ENCODE peak calls at places on chromosomes 13 and 19, in five cellular contexts. One of them, this sample, is unnamed.

GRCh38 chr13:44399045-44399444 is 25.4 kb downstream of the SERP2 start:
- DNase-seq in A549: no peak
- DNase-seq in GM12878: no peak
- DNase-seq in H1: no peak
- DNase-seq in K562: no peak
- DNase-seq in this sample: no peak

GRCh38 chr19:6737873-6738725 is 719 bp upstream of the GPR108 start:
- DNase-seq in A549: peak; percentile 84
- DNase-seq in K562: peak; percentile 88
- DNase-seq in GM12878: no peak
- DNase-seq in H1: peak; percentile 78
- DNase-seq in this sample: no peak

GRCh38 chr13:39835253-39835652 is 179.8 kb downstream of the COG6 start:
- DNase-seq in GM12878: no peak
- DNase-seq in A549: no peak
- DNase-seq in H1: no peak
- DNase-seq in K562: no peak
- DNase-seq in this sample: no peak

GRCh38 chr19:8445488-8446001 is 770 bp downstream of the HNRNPM start:
- DNase-seq in K562: peak; percentile 76
- DNase-seq in H1: no peak
- DNase-seq in A549: no peak
- DNase-seq in GM12878: no peak
- DNase-seq in this sample: peak; percentile 76

GRCh38 chr19:44841255-44841654 is 4.8 kb upstream of the NECTIN2 start:
- DNase-seq in GM12878: no peak
- DNase-seq in K562: no peak
- DNase-seq in H1: no peak
- DNase-seq in A549: no peak
- DNase-seq in this sample: no peak

GRCh38 chr13:27663947-27664346 is 42.3 kb downstream of the POLR1D start:
- DNase-seq in H1: no peak
- DNase-seq in GM12878: no peak
- DNase-seq in K562: no peak
- DNase-seq in A549: no peak
- DNase-seq in this sample: no peak

GRCh38 chr13:51396352-51396751 is 56.5 kb downstream of the INTS6 start:
- DNase-seq in GM12878: no peak
- DNase-seq in K562: no peak
- DNase-seq in H1: no peak
- DNase-seq in A549: no peak
- DNase-seq in this sample: no peak

GRCh38 chr19:13031917-13032623 is 36.8 kb downstream of the NFIX start:
- DNase-seq in A549: no peak
- DNase-seq in K562: no peak
- DNase-seq in GM12878: no peak
- DNase-seq in H1: no peak
- DNase-seq in this sample: no peak

GRCh38 chr13:48977973-48978372 is 2.3 kb downstream of the FNDC3A start:
- DNase-seq in K562: no peak
- DNase-seq in GM12878: no peak
- DNase-seq in H1: no peak
- DNase-seq in A549: no peak
- DNase-seq in this sample: no peak

GRCh38 chr13:72304121-72304745 is 423.2 kb downstream of the MZT1 start:
- DNase-seq in K562: no peak
- DNase-seq in A549: no peak
- DNase-seq in H1: no peak
- DNase-seq in GM12878: no peak
- DNase-seq in this sample: no peak

GRCh38 chr19:14434157-14434501 is 1.0 kb downstream of the PKN1 start:
- DNase-seq in GM12878: no peak
- DNase-seq in H1: no peak
- DNase-seq in A549: no peak
- DNase-seq in K562: no peak
- DNase-seq in this sample: peak; percentile 70

GRCh38 chr13:65302691-65303090 is 1927.4 kb downstream of the PCDH9 start:
- DNase-seq in GM12878: no peak
- DNase-seq in K562: no peak
- DNase-seq in A549: no peak
- DNase-seq in H1: no peak
- DNase-seq in this sample: no peak

GRCh38 chr19:46715620-46716012 is 1.3 kb downstream of the PRKD2 start:
- DNase-seq in H1: no peak
- DNase-seq in K562: no peak
- DNase-seq in A549: no peak
- DNase-seq in GM12878: no peak
- DNase-seq in this sample: no peak

GRCh38 chr19:47056416-47056815 is 8.0 kb upstream of the TMEM160 start:
- DNase-seq in H1: no peak
- DNase-seq in A549: no peak
- DNase-seq in K562: no peak
- DNase-seq in GM12878: no peak
- DNase-seq in this sample: no peak

GRCh38 chr19:55386515-55386947 is 799 bp downstream of the RPL28 start:
- DNase-seq in H1: no peak
- DNase-seq in A549: no peak
- DNase-seq in GM12878: no peak
- DNase-seq in K562: no peak
- DNase-seq in this sample: no peak

GRCh38 chr13:29852464-29853054 is 2.1 kb upstream of the UBL3 start:
- DNase-seq in H1: no peak
- DNase-seq in A549: no peak
- DNase-seq in K562: no peak
- DNase-seq in GM12878: no peak
- DNase-seq in this sample: no peak

GRCh38 chr13:113732961-113733950 is 25.8 kb upstream of the TMEM255B start:
- DNase-seq in GM12878: no peak
- DNase-seq in H1: no peak
- DNase-seq in A549: no peak
- DNase-seq in K562: no peak
- DNase-seq in this sample: no peak

GRCh38 chr19:52397310-52398090 is at the start of gene ZNF528:
- DNase-seq in GM12878: peak; percentile 26
- DNase-seq in H1: no peak
- DNase-seq in A549: peak; percentile 52
- DNase-seq in K562: peak; percentile 80
- DNase-seq in this sample: peak; percentile 95

GRCh38 chr13:30192320-30193093 is 114.8 kb downstream of the KATNAL1 start:
- DNase-seq in H1: no peak
- DNase-seq in K562: no peak
- DNase-seq in A549: no peak
- DNase-seq in GM12878: peak; percentile 21
- DNase-seq in this sample: peak; percentile 14

GRCh38 chr13:41505209-41505835 is 48.0 kb downstream of the RGCC start:
- DNase-seq in K562: no peak
- DNase-seq in GM12878: no peak
- DNase-seq in H1: no peak
- DNase-seq in A549: no peak
- DNase-seq in this sample: no peak

GRCh38 chr13:107099661-107100060 is 531.7 kb upstream of the ARGLU1 start:
- DNase-seq in H1: no peak
- DNase-seq in GM12878: no peak
- DNase-seq in K562: no peak
- DNase-seq in A549: no peak
- DNase-seq in this sample: no peak

GRCh38 chr19:29609636-29610035 is 3.6 kb downstream of the POP4 start:
- DNase-seq in GM12878: no peak
- DNase-seq in A549: no peak
- DNase-seq in K562: no peak
- DNase-seq in H1: no peak
- DNase-seq in this sample: no peak

GRCh38 chr19:4256563-4256962 is 9.7 kb downstream of the YJU2 start:
- DNase-seq in A549: peak; percentile 39
- DNase-seq in GM12878: no peak
- DNase-seq in H1: no peak
- DNase-seq in K562: peak; percentile 42
- DNase-seq in this sample: no peak

GRCh38 chr13:113653264-113654174 is 4.5 kb downstream of the ATP4B start:
- DNase-seq in H1: no peak
- DNase-seq in A549: no peak
- DNase-seq in K562: no peak
- DNase-seq in GM12878: no peak
- DNase-seq in this sample: peak; percentile 61

GRCh38 chr13:69124996-69125395 is 982.6 kb upstream of the ATXN8OS start:
- DNase-seq in K562: no peak
- DNase-seq in GM12878: no peak
- DNase-seq in H1: no peak
- DNase-seq in A549: no peak
- DNase-seq in this sample: no peak

GRCh38 chr19:4456843-4457653 is 546 bp downstream of the UBXN6 start:
- DNase-seq in K562: peak; percentile 71
- DNase-seq in GM12878: no peak
- DNase-seq in A549: no peak
- DNase-seq in H1: peak; percentile 78
- DNase-seq in this sample: peak; percentile 98

GRCh38 chr13:21436582-21436981 is 22.5 kb downstream of the ZDHHC20 start:
- DNase-seq in H1: no peak
- DNase-seq in GM12878: no peak
- DNase-seq in A549: no peak
- DNase-seq in K562: no peak
- DNase-seq in this sample: no peak

GRCh38 chr13:111296417-111296816 is 24.0 kb upstream of the TEX29 start:
- DNase-seq in A549: no peak
- DNase-seq in GM12878: no peak
- DNase-seq in K562: no peak
- DNase-seq in H1: no peak
- DNase-seq in this sample: no peak

GRCh38 chr19:58572026-58572817 is 913 bp downstream of the MZF1 start:
- DNase-seq in GM12878: no peak
- DNase-seq in H1: no peak
- DNase-seq in K562: no peak
- DNase-seq in A549: no peak
- DNase-seq in this sample: no peak

GRCh38 chr19:58571575-58571947 is 1.6 kb downstream of the MZF1 start:
- DNase-seq in K562: no peak
- DNase-seq in H1: no peak
- DNase-seq in GM12878: no peak
- DNase-seq in A549: no peak
- DNase-seq in this sample: no peak

GRCh38 chr19:58570770-58571574 is 2.2 kb downstream of the MZF1 start:
- DNase-seq in A549: no peak
- DNase-seq in K562: no peak
- DNase-seq in GM12878: no peak
- DNase-seq in H1: no peak
- DNase-seq in this sample: no peak

GRCh38 chr19:58573658-58574164 is 576 bp upstream of the MZF1 start:
- DNase-seq in H1: no peak
- DNase-seq in A549: no peak
- DNase-seq in K562: no peak
- DNase-seq in GM12878: no peak
- DNase-seq in this sample: no peak

DNA sequence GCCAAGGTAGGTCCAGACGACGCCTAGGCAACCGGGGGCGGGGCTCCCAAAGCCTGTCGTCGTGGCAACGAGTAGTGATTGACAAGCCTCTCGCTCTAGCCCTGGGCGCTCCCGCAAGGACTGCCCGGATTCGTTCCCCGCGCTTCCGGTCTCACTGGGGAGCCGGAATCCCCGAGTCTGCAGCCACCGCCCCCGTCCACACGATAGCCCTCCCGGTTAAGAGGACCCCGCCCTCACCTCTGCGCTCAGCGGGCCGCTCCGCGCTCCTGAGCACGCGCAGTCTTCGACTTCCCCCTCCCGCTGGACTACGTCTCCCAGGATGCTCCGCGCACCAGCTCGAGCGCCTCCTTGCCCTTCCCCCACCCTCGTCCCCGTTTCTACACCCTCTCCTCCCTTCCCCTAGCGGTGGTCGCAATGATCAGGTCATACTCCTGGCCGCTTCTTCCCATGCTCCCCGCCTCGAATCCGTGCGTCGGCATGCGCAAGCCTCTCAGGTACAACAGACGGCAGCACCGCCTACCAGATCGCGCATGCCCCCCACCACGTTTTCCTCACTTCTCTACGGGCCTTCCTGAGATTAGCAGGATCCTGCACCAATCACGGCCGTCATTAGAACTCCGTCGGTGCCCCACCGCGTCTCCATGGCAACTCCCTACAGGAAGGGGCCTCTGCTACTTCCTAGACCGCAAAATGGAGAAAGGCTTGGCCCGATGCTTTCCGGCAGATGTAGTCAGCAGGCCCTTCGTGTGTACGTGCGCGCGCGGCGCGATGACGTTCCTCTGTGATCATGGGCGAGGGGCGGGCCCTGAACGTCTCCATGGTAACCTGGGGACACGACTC is at the start of gene MZF1:
- DNase-seq in K562: peak; percentile 100
- DNase-seq in H1: peak; percentile 100
- DNase-seq in GM12878: peak; percentile 99
- DNase-seq in A549: peak; percentile 100
- DNase-seq in this sample: peak; percentile 94
- TF ChIP-seq RAD21 in K562: no peak
- TF ChIP-seq RAD21 in H1: no peak
- TF ChIP-seq RAD21 in GM12878: no peak
- TF ChIP-seq RAD21 in A549: no peak
- TF ChIP-seq RAD21 in this sample: no peak

DNA sequence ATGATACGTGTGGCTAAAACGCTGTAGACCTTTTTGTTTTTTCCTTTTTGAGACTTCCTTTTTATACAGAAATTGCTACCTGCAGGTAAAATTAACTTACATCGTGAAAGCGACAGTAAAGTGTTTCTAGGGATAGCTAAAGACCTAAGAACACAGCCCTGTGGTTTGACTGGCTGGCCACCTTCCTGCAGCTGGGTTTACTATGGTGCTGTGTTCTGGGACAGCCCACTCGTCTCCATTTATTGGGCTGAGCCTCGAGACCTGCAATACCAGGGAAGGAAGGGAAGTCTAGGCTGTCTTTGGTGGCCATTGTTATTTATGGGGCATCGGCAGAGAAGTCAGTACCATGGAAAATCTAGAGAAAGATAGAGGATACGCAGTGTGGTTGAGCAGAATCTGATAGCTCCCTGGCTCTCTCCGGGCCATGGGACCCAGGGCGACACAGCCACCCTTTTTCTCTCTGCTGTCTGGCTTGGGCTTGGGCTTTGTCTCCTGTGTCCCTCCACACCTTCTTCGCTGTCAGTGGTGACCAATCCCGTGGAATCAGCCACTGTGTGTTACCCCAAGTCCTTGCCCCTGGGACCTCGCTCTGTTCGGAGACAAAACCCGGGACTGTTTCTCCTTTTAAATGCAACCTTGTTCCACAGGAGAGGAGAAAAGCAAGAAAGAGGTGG is 30.9 kb downstream of the ACTN4 start:
- DNase-seq in K562: no peak
- DNase-seq in A549: no peak
- DNase-seq in H1: no peak
- DNase-seq in GM12878: no peak
- DNase-seq in this sample: no peak
- TF ChIP-seq RAD21 in K562: no peak
- TF ChIP-seq RAD21 in A549: no peak
- TF ChIP-seq RAD21 in H1: no peak
- TF ChIP-seq RAD21 in GM12878: no peak
- TF ChIP-seq RAD21 in this sample: no peak

GRCh38 chr19:40982594-40983101 is 8.4 kb upstream of the CYP2B6 start:
- DNase-seq in A549: no peak
- DNase-seq in K562: no peak
- DNase-seq in H1: peak; percentile 52
- DNase-seq in GM12878: no peak
- DNase-seq in this sample: no peak
- TF ChIP-seq RAD21 in A549: no peak
- TF ChIP-seq RAD21 in K562: no peak
- TF ChIP-seq RAD21 in H1: no peak
- TF ChIP-seq RAD21 in GM12878: no peak
- TF ChIP-seq RAD21 in this sample: no peak

GRCh38 chr13:50191004-50191403 is 175.8 kb downstream of the KCNRG start:
- DNase-seq in A549: no peak
- DNase-seq in H1: no peak
- DNase-seq in K562: no peak
- DNase-seq in GM12878: no peak
- DNase-seq in this sample: no peak
- TF ChIP-seq RAD21 in A549: no peak
- TF ChIP-seq RAD21 in H1: no peak
- TF ChIP-seq RAD21 in K562: no peak
- TF ChIP-seq RAD21 in GM12878: no peak
- TF ChIP-seq RAD21 in this sample: no peak

This sample was measured in SK-N-SH.